ENCODE peak calls at places on chromosomes 6 and 20, in ten cellular contexts. One of them, this sample, is unnamed.

GRCh38 chr6:15475261-15475660 is 187.6 kb downstream of the DTNBP1 start:
- DNase-seq in CD8-positive, alpha-beta memory T cell: no peak
- DNase-seq in Peyer's patch: no peak
- DNase-seq in ovary: no peak
- DNase-seq in aorta: no peak
- DNase-seq in hepatocyte: no peak
- DNase-seq in GM23338: no peak
- DNase-seq in A673: no peak
- DNase-seq in stomach: no peak
- DNase-seq in cardiac muscle cell: no peak
- DNase-seq in this sample: no peak

GRCh38 chr20:48791666-48792071 is 36.1 kb downstream of the PREX1 start:
- DNase-seq in CD8-positive, alpha-beta memory T cell: no peak
- DNase-seq in ovary: no peak
- DNase-seq in Peyer's patch: no peak
- DNase-seq in A673: no peak
- DNase-seq in hepatocyte: no peak
- DNase-seq in stomach: no peak
- DNase-seq in GM23338: no peak
- DNase-seq in cardiac muscle cell: no peak
- DNase-seq in aorta: peak
- DNase-seq in this sample: no peak

GRCh38 chr6:101079696-101080270 is 198.7 kb upstream of the ASCC3 start:
- DNase-seq in A673: peak
- DNase-seq in stomach: no peak
- DNase-seq in ovary: no peak
- DNase-seq in hepatocyte: no peak
- DNase-seq in GM23338: no peak
- DNase-seq in Peyer's patch: no peak
- DNase-seq in CD8-positive, alpha-beta memory T cell: no peak
- DNase-seq in aorta: no peak
- DNase-seq in cardiac muscle cell: no peak
- DNase-seq in this sample: no peak

GRCh38 chr6:38156818-38157565 is 337.5 kb downstream of the ZFAND3 start:
- DNase-seq in GM23338: no peak
- DNase-seq in aorta: no peak
- DNase-seq in stomach: no peak
- DNase-seq in A673: no peak
- DNase-seq in cardiac muscle cell: no peak
- DNase-seq in ovary: no peak
- DNase-seq in hepatocyte: no peak
- DNase-seq in CD8-positive, alpha-beta memory T cell: no peak
- DNase-seq in Peyer's patch: no peak
- DNase-seq in this sample: no peak

GRCh38 chr6:87154641-87155271 is 609 bp upstream of the ZNF292 start:
- DNase-seq in CD8-positive, alpha-beta memory T cell: peak
- DNase-seq in ovary: no peak
- DNase-seq in cardiac muscle cell: no peak
- DNase-seq in GM23338: peak
- DNase-seq in stomach: no peak
- DNase-seq in Peyer's patch: no peak
- DNase-seq in hepatocyte: peak
- DNase-seq in A673: peak
- DNase-seq in aorta: no peak
- DNase-seq in this sample: no peak

GRCh38 chr20:48782901-48783308 is 44.9 kb downstream of the PREX1 start:
- DNase-seq in ovary: no peak
- DNase-seq in Peyer's patch: peak
- DNase-seq in cardiac muscle cell: no peak
- DNase-seq in CD8-positive, alpha-beta memory T cell: no peak
- DNase-seq in GM23338: no peak
- DNase-seq in stomach: no peak
- DNase-seq in A673: no peak
- DNase-seq in hepatocyte: no peak
- DNase-seq in aorta: no peak
- DNase-seq in this sample: no peak

GRCh38 chr6:53603381-53604121 is 58.6 kb upstream of the GCLC start:
- DNase-seq in ovary: no peak
- DNase-seq in A673: peak
- DNase-seq in aorta: no peak
- DNase-seq in GM23338: no peak
- DNase-seq in stomach: no peak
- DNase-seq in hepatocyte: no peak
- DNase-seq in cardiac muscle cell: no peak
- DNase-seq in Peyer's patch: no peak
- DNase-seq in CD8-positive, alpha-beta memory T cell: no peak
- DNase-seq in this sample: no peak

GRCh38 chr20:34989670-34990069 is 34.0 kb downstream of the MYH7B start:
- DNase-seq in A673: no peak
- DNase-seq in CD8-positive, alpha-beta memory T cell: no peak
- DNase-seq in hepatocyte: no peak
- DNase-seq in GM23338: no peak
- DNase-seq in cardiac muscle cell: no peak
- DNase-seq in ovary: no peak
- DNase-seq in Peyer's patch: no peak
- DNase-seq in stomach: no peak
- DNase-seq in aorta: no peak
- DNase-seq in this sample: no peak

GRCh38 chr20:37347347-37347823 is 1.4 kb downstream of the SRC start:
- DNase-seq in Peyer's patch: no peak
- DNase-seq in ovary: no peak
- DNase-seq in stomach: no peak
- DNase-seq in aorta: no peak
- DNase-seq in cardiac muscle cell: no peak
- DNase-seq in A673: no peak
- DNase-seq in hepatocyte: no peak
- DNase-seq in GM23338: no peak
- DNase-seq in CD8-positive, alpha-beta memory T cell: no peak
- DNase-seq in this sample: no peak

GRCh38 chr20:13819885-13820645 is 35.2 kb downstream of the NDUFAF5 start:
- DNase-seq in stomach: peak
- DNase-seq in GM23338: peak
- DNase-seq in Peyer's patch: no peak
- DNase-seq in aorta: peak
- DNase-seq in hepatocyte: peak
- DNase-seq in A673: peak
- DNase-seq in ovary: peak
- DNase-seq in CD8-positive, alpha-beta memory T cell: no peak
- DNase-seq in cardiac muscle cell: peak
- DNase-seq in this sample: no peak

GRCh38 chr20:5553194-5553815 is 196.9 kb upstream of the SHLD1 start:
- DNase-seq in ovary: no peak
- DNase-seq in stomach: no peak
- DNase-seq in A673: no peak
- DNase-seq in aorta: no peak
- DNase-seq in cardiac muscle cell: no peak
- DNase-seq in CD8-positive, alpha-beta memory T cell: no peak
- DNase-seq in Peyer's patch: no peak
- DNase-seq in GM23338: peak
- DNase-seq in hepatocyte: no peak
- DNase-seq in this sample: no peak

GRCh38 chr6:105539879-105540278 is 137.0 kb upstream of the PREP start:
- DNase-seq in cardiac muscle cell: no peak
- DNase-seq in Peyer's patch: no peak
- DNase-seq in hepatocyte: no peak
- DNase-seq in GM23338: no peak
- DNase-seq in ovary: no peak
- DNase-seq in CD8-positive, alpha-beta memory T cell: no peak
- DNase-seq in stomach: no peak
- DNase-seq in aorta: no peak
- DNase-seq in A673: no peak
- DNase-seq in this sample: no peak

GRCh38 chr6:53266553-53267090 is 82.1 kb downstream of the ELOVL5 start:
- DNase-seq in GM23338: no peak
- DNase-seq in stomach: no peak
- DNase-seq in CD8-positive, alpha-beta memory T cell: no peak
- DNase-seq in A673: no peak
- DNase-seq in cardiac muscle cell: no peak
- DNase-seq in hepatocyte: no peak
- DNase-seq in Peyer's patch: no peak
- DNase-seq in aorta: no peak
- DNase-seq in ovary: no peak
- DNase-seq in this sample: no peak

GRCh38 chr6:90219168-90219985 is 77.3 kb downstream of the BACH2 start:
- DNase-seq in GM23338: peak
- DNase-seq in CD8-positive, alpha-beta memory T cell: no peak
- DNase-seq in stomach: no peak
- DNase-seq in cardiac muscle cell: peak
- DNase-seq in A673: peak
- DNase-seq in Peyer's patch: no peak
- DNase-seq in hepatocyte: peak
- DNase-seq in ovary: peak
- DNase-seq in aorta: no peak
- DNase-seq in this sample: no peak

GRCh38 chr6:44053760-44054556 is 73.3 kb downstream of the MRPL14 start:
- DNase-seq in ovary: no peak
- DNase-seq in Peyer's patch: no peak
- DNase-seq in aorta: no peak
- DNase-seq in CD8-positive, alpha-beta memory T cell: no peak
- DNase-seq in hepatocyte: no peak
- DNase-seq in GM23338: no peak
- DNase-seq in stomach: no peak
- DNase-seq in cardiac muscle cell: peak
- DNase-seq in A673: no peak
- DNase-seq in this sample: no peak
- H3K27ac ChIP-seq in ovary: no peak
- H3K27ac ChIP-seq in Peyer's patch: no peak
- H3K27ac ChIP-seq in aorta: no peak
- H3K27ac ChIP-seq in CD8-positive, alpha-beta memory T cell: no peak
- H3K27ac ChIP-seq in hepatocyte: peak
- H3K27ac ChIP-seq in GM23338: no peak
- H3K27ac ChIP-seq in stomach: no peak
- H3K27ac ChIP-seq in cardiac muscle cell: peak
- H3K27ac ChIP-seq in A673: peak
- H3K27ac ChIP-seq in this sample: no peak

DNA sequence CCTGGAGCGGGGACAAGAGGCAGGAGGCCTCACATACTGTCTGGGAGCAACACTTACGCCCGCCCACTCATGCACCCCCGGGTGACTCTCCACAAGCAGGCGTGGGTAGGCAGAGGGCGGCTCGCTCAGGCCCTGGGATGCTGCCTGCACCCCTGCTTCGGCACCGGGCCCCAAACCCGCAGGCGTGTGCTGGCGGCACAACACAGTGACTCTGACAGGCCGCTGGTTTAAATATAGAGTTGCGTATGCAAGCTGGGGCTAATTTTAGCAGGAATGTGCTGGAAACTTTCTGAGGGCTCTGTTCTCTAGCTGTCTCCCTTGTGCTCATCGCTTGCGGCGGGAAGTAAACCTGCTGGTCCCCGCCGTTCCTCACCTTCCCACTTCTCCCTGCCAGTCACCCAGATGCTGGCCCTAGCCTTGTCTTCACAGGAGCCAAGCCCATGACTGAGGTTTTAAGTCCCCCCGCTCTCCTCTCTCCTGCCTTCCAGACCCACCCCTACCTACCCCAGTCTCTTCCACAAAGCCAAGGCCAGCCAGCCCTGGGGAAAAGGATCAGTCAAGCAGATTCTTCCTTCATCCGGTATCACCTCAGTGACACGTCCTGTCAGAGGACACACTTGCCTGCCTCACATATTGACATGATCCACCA is 94.5 kb upstream of the FOXP4 start:
- DNase-seq in GM23338: no peak
- DNase-seq in A673: no peak
- DNase-seq in stomach: no peak
- DNase-seq in hepatocyte: peak
- DNase-seq in ovary: peak
- DNase-seq in cardiac muscle cell: peak
- DNase-seq in Peyer's patch: no peak
- DNase-seq in aorta: peak
- DNase-seq in CD8-positive, alpha-beta memory T cell: no peak
- DNase-seq in this sample: no peak
- H3K4me3 ChIP-seq in GM23338: no peak
- H3K4me3 ChIP-seq in A673: no peak
- H3K4me3 ChIP-seq in stomach: no peak
- H3K4me3 ChIP-seq in hepatocyte: no peak
- H3K4me3 ChIP-seq in ovary: no peak
- H3K4me3 ChIP-seq in cardiac muscle cell: no peak
- H3K4me3 ChIP-seq in Peyer's patch: no peak
- H3K4me3 ChIP-seq in aorta: no peak
- H3K4me3 ChIP-seq in CD8-positive, alpha-beta memory T cell: no peak
- H3K4me3 ChIP-seq in this sample: no peak

DNA sequence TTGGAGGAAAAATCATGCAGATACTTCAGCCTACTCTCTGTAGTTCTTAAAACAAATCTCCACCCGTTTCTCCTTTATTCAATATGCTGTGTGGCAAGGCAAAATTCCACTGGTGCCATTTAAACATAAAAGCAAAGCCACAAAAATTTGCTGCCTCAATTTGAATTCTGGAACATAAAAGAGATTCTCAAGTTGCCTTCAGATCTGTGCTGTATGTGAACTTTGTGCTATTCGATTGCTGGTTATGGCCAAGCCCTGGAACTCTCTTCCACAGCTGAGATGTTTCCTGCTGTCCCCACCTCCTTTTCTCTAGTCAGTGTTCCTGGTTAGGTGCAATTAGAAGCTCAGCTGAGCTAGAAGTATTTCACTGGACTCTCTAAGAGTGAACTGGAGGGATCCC is 395.3 kb upstream of the BTBD3 start:
- DNase-seq in CD8-positive, alpha-beta memory T cell: no peak
- DNase-seq in aorta: no peak
- DNase-seq in A673: no peak
- DNase-seq in GM23338: no peak
- DNase-seq in Peyer's patch: no peak
- DNase-seq in stomach: no peak
- DNase-seq in ovary: no peak
- DNase-seq in cardiac muscle cell: no peak
- DNase-seq in hepatocyte: no peak
- DNase-seq in this sample: no peak
- H3K27ac ChIP-seq in CD8-positive, alpha-beta memory T cell: no peak
- H3K27ac ChIP-seq in aorta: no peak
- H3K27ac ChIP-seq in A673: no peak
- H3K27ac ChIP-seq in GM23338: no peak
- H3K27ac ChIP-seq in Peyer's patch: no peak
- H3K27ac ChIP-seq in stomach: no peak
- H3K27ac ChIP-seq in ovary: no peak
- H3K27ac ChIP-seq in cardiac muscle cell: no peak
- H3K27ac ChIP-seq in hepatocyte: no peak
- H3K27ac ChIP-seq in this sample: no peak

GRCh38 chr6:24313477-24314141 is 44.2 kb downstream of the DCDC2 start:
- DNase-seq in A673: peak
- DNase-seq in hepatocyte: peak
- DNase-seq in cardiac muscle cell: peak
- DNase-seq in Peyer's patch: no peak
- DNase-seq in aorta: no peak
- DNase-seq in ovary: no peak
- DNase-seq in CD8-positive, alpha-beta memory T cell: no peak
- DNase-seq in GM23338: peak
- DNase-seq in stomach: peak
- DNase-seq in this sample: no peak
- H3K4me3 ChIP-seq in A673: no peak
- H3K4me3 ChIP-seq in hepatocyte: no peak
- H3K4me3 ChIP-seq in cardiac muscle cell: no peak
- H3K4me3 ChIP-seq in Peyer's patch: no peak
- H3K4me3 ChIP-seq in aorta: no peak
- H3K4me3 ChIP-seq in ovary: no peak
- H3K4me3 ChIP-seq in CD8-positive, alpha-beta memory T cell: no peak
- H3K4me3 ChIP-seq in GM23338: no peak
- H3K4me3 ChIP-seq in stomach: no peak
- H3K4me3 ChIP-seq in this sample: no peak

GRCh38 chr20:16574656-16575355 is 1.6 kb upstream of the KIF16B start:
- DNase-seq in A673: peak
- DNase-seq in ovary: peak
- DNase-seq in Peyer's patch: peak
- DNase-seq in cardiac muscle cell: peak
- DNase-seq in hepatocyte: peak
- DNase-seq in GM23338: peak
- DNase-seq in CD8-positive, alpha-beta memory T cell: peak
- DNase-seq in aorta: peak
- DNase-seq in stomach: peak
- DNase-seq in this sample: peak
- H3K27ac ChIP-seq in A673: peak
- H3K27ac ChIP-seq in ovary: no peak
- H3K27ac ChIP-seq in Peyer's patch: peak
- H3K27ac ChIP-seq in cardiac muscle cell: peak
- H3K27ac ChIP-seq in hepatocyte: peak
- H3K27ac ChIP-seq in GM23338: peak
- H3K27ac ChIP-seq in CD8-positive, alpha-beta memory T cell: peak
- H3K27ac ChIP-seq in aorta: no peak
- H3K27ac ChIP-seq in stomach: peak
- H3K27ac ChIP-seq in this sample: no peak